ENCODE peak calls at places on chromosomes 3 and 15, in nine cellular contexts. B is IMR-90; G is astrocyte of the spinal cord; N is stimulated activated CD4-positive, alpha-beta T cell treated with anti-CD3 and anti-CD28 coated beads, TNF-alpha, amount 100 ng/mL, for 24 hours; R is sciatic nerve; A is GDM1; W is heart left ventricle; T is activated naive CD4-positive, alpha-beta T cell treated with anti-CD3 and anti-CD28 coated beads, Interleukin-2, amount 50 U/mL, for 16 hours; M is iPS-NIHi11. O is an unnamed sample.

GRCh38 chr15:61034793-61035710 is 194.1 kb downstream of the RORA start:
- DNase-seq in A (no peak), B (peak; percentile 85), M (no peak), G (peak; percentile 82), W (no peak), R (no peak), N (no peak), T (no peak), O (no peak)

GRCh38 chr3:128301186-128302023 is 148.1 kb downstream of the EEFSEC start:
- DNase-seq in W (no peak), A (no peak), T (no peak), R (no peak), N (no peak), M (no peak), B (no peak), G (no peak), O (no peak)

GRCh38 chr3:28300345-28300962 is 48.1 kb upstream of the ZCWPW2 start:
- DNase-seq in W (no peak), M (no peak), A (no peak), B (no peak), T (no peak), N (no peak), R (no peak), G (no peak), O (no peak)

GRCh38 chr15:48557335-48557734 is 88.2 kb downstream of the FBN1 start:
- DNase-seq in M (no peak), A (no peak), G (no peak), R (no peak), B (no peak), N (no peak), W (no peak), T (no peak), O (no peak)

GRCh38 chr15:69403611-69404010 is 10.5 kb upstream of the KIF23 start:
- DNase-seq in G (peak; percentile 85), B (peak; percentile 94), A (no peak), T (no peak), N (no peak), W (no peak), R (no peak), M (no peak), O (no peak)

GRCh38 chr3:193023218-193023617 is 105.6 kb upstream of the MB21D2 start:
- DNase-seq in W (no peak), B (no peak), N (no peak), R (no peak), A (no peak), T (no peak), M (no peak), G (no peak), O (no peak)

GRCh38 chr15:37517106-37517505 is 416.8 kb upstream of the MEIS2 start:
- DNase-seq in N (no peak), R (no peak), B (no peak), T (no peak), M (no peak), A (no peak), G (no peak), W (no peak), O (no peak)

GRCh38 chr3:13401149-13401548 is 19.0 kb downstream of the NUP210 start:
- DNase-seq in B (no peak), R (no peak), W (no peak), M (no peak), G (no peak), N (no peak), T (no peak), A (no peak), O (no peak)

GRCh38 chr3:108159128-108159527 is 63.1 kb downstream of the IFT57 start:
- DNase-seq in B (peak; percentile 76), T (no peak), A (no peak), N (no peak), R (no peak), W (no peak), M (no peak), G (no peak), O (no peak)

GRCh38 chr3:122458992-122459391 is 43.1 kb upstream of the WDR5B start:
- DNase-seq in G (peak; percentile 72), M (no peak), A (no peak), B (peak; percentile 62), N (no peak), W (no peak), R (no peak), T (no peak), O (no peak)

GRCh38 chr3:175731543-175731942 is 872.4 kb downstream of the NAALADL2 start:
- DNase-seq in B (no peak), N (no peak), A (no peak), R (no peak), T (no peak), M (no peak), G (no peak), W (no peak), O (no peak)